ENCODE peak calls at places on chromosomes 7 and 10, in seven cellular contexts. One of them, this sample, is unnamed.
A peak's percentile ranks its signal among the peaks of the same experiment; 100 is the strongest.

GRCh38 chr7:133391220-133391619 is 138.3 kb downstream of the EXOC4 start:
- DNase-seq in heart right ventricle: no peak
- DNase-seq in right atrium auricular region: no peak
- DNase-seq in DND-41: no peak
- DNase-seq in GM23248: no peak
- DNase-seq in lower lobe of right lung: no peak
- DNase-seq in AG04449: no peak
- DNase-seq in this sample: no peak

GRCh38 chr10:59907918-59908807 is 1.8 kb upstream of the CCDC6 start:
- DNase-seq in heart right ventricle: peak; percentile 59
- DNase-seq in right atrium auricular region: peak; percentile 84
- DNase-seq in DND-41: peak; percentile 82
- DNase-seq in GM23248: peak; percentile 80
- DNase-seq in lower lobe of right lung: peak; percentile 60
- DNase-seq in AG04449: peak; percentile 73
- DNase-seq in this sample: peak; percentile 48

GRCh38 chr10:59361659-59362183 is 628 bp downstream of the FAM13C start:
- DNase-seq in heart right ventricle: no peak
- DNase-seq in right atrium auricular region: no peak
- DNase-seq in DND-41: no peak
- DNase-seq in GM23248: peak; percentile 34
- DNase-seq in lower lobe of right lung: no peak
- DNase-seq in AG04449: no peak
- DNase-seq in this sample: no peak

GRCh38 chr7:2926898-2927405 is 82.8 kb upstream of the GNA12 start:
- DNase-seq in heart right ventricle: no peak
- DNase-seq in right atrium auricular region: no peak
- DNase-seq in DND-41: peak; percentile 20
- DNase-seq in GM23248: no peak
- DNase-seq in lower lobe of right lung: peak; percentile 35
- DNase-seq in AG04449: no peak
- DNase-seq in this sample: no peak

GRCh38 chr7:137818036-137818435 is 28.7 kb downstream of the DGKI start:
- DNase-seq in heart right ventricle: no peak
- DNase-seq in right atrium auricular region: no peak
- DNase-seq in DND-41: no peak
- DNase-seq in GM23248: peak; percentile 42
- DNase-seq in lower lobe of right lung: no peak
- DNase-seq in AG04449: no peak
- DNase-seq in this sample: no peak

GRCh38 chr7:63925262-63925625 is 73.4 kb upstream of the ZNF722 start:
- DNase-seq in heart right ventricle: peak; percentile 6
- DNase-seq in right atrium auricular region: no peak
- DNase-seq in DND-41: no peak
- DNase-seq in GM23248: peak; percentile 1
- DNase-seq in lower lobe of right lung: no peak
- DNase-seq in AG04449: no peak
- DNase-seq in this sample: no peak

GRCh38 chr7:129494041-129494440 is 8.3 kb upstream of the SMKR1 start:
- DNase-seq in heart right ventricle: no peak
- DNase-seq in right atrium auricular region: no peak
- DNase-seq in DND-41: no peak
- DNase-seq in GM23248: peak; percentile 93
- DNase-seq in lower lobe of right lung: no peak
- DNase-seq in AG04449: peak; percentile 71
- DNase-seq in this sample: no peak

GRCh38 chr10:52082307-52082706 is 231.8 kb upstream of the DKK1 start:
- DNase-seq in heart right ventricle: no peak
- DNase-seq in right atrium auricular region: no peak
- DNase-seq in DND-41: no peak
- DNase-seq in GM23248: no peak
- DNase-seq in lower lobe of right lung: no peak
- DNase-seq in AG04449: no peak
- DNase-seq in this sample: no peak

GRCh38 chr10:404341-404740 is 269.1 kb downstream of the ZMYND11 start:
- DNase-seq in heart right ventricle: no peak
- DNase-seq in right atrium auricular region: no peak
- DNase-seq in DND-41: no peak
- DNase-seq in GM23248: peak; percentile 70
- DNase-seq in lower lobe of right lung: no peak
- DNase-seq in AG04449: peak; percentile 59
- DNase-seq in this sample: no peak

GRCh38 chr7:80548790-80549530 is 37.1 kb upstream of the GNAT3 start:
- DNase-seq in heart right ventricle: no peak
- DNase-seq in right atrium auricular region: no peak
- DNase-seq in DND-41: no peak
- DNase-seq in GM23248: peak; percentile 36
- DNase-seq in lower lobe of right lung: no peak
- DNase-seq in AG04449: no peak
- DNase-seq in this sample: no peak

GRCh38 chr7:100890640-100891521 is 1.4 kb upstream of the UFSP1 start:
- DNase-seq in heart right ventricle: no peak
- DNase-seq in right atrium auricular region: no peak
- DNase-seq in DND-41: no peak
- DNase-seq in GM23248: no peak
- DNase-seq in lower lobe of right lung: no peak
- DNase-seq in AG04449: no peak
- DNase-seq in this sample: no peak

GRCh38 chr10:22988581-22989360 is 60.9 kb downstream of the ARMC3 start:
- DNase-seq in heart right ventricle: peak; percentile 71
- DNase-seq in right atrium auricular region: peak; percentile 69
- DNase-seq in DND-41: peak; percentile 61
- DNase-seq in GM23248: peak; percentile 78
- DNase-seq in lower lobe of right lung: no peak
- DNase-seq in AG04449: no peak
- DNase-seq in this sample: peak; percentile 64

GRCh38 chr7:130998993-130999602 is 265.1 kb upstream of the KLF14 start:
- DNase-seq in heart right ventricle: no peak
- DNase-seq in right atrium auricular region: no peak
- DNase-seq in DND-41: no peak
- DNase-seq in GM23248: no peak
- DNase-seq in lower lobe of right lung: no peak
- DNase-seq in AG04449: no peak
- DNase-seq in this sample: no peak

GRCh38 chr10:121087688-121088087 is 236.5 kb downstream of the WDR11 start:
- DNase-seq in heart right ventricle: no peak
- DNase-seq in right atrium auricular region: no peak
- DNase-seq in DND-41: no peak
- DNase-seq in GM23248: no peak
- DNase-seq in lower lobe of right lung: no peak
- DNase-seq in AG04449: no peak
- DNase-seq in this sample: no peak

GRCh38 chr7:149680316-149681025 is 92.9 kb downstream of the ZNF467 start:
- DNase-seq in heart right ventricle: no peak
- DNase-seq in right atrium auricular region: no peak
- DNase-seq in DND-41: no peak
- DNase-seq in GM23248: peak; percentile 81
- DNase-seq in lower lobe of right lung: no peak
- DNase-seq in AG04449: peak; percentile 31
- DNase-seq in this sample: no peak

GRCh38 chr10:11225935-11226334 is 208.3 kb downstream of the CELF2 start:
- DNase-seq in heart right ventricle: peak; percentile 23
- DNase-seq in right atrium auricular region: no peak
- DNase-seq in DND-41: peak; percentile 71
- DNase-seq in GM23248: no peak
- DNase-seq in lower lobe of right lung: peak; percentile 73
- DNase-seq in AG04449: no peak
- DNase-seq in this sample: no peak

GRCh38 chr7:127214956-127215355 is 37.8 kb downstream of the GRM8 start:
- DNase-seq in heart right ventricle: no peak
- DNase-seq in right atrium auricular region: no peak
- DNase-seq in DND-41: no peak
- DNase-seq in GM23248: no peak
- DNase-seq in lower lobe of right lung: no peak
- DNase-seq in AG04449: no peak
- DNase-seq in this sample: no peak

GRCh38 chr10:47121336-47121735 is 178.7 kb upstream of the GDF10 start:
- DNase-seq in heart right ventricle: no peak
- DNase-seq in right atrium auricular region: peak; percentile 38
- DNase-seq in DND-41: no peak
- DNase-seq in GM23248: no peak
- DNase-seq in lower lobe of right lung: no peak
- DNase-seq in AG04449: peak; percentile 12
- DNase-seq in this sample: no peak

GRCh38 chr10:27659786-27660185 is 85.8 kb downstream of the MKX start:
- DNase-seq in heart right ventricle: no peak
- DNase-seq in right atrium auricular region: no peak
- DNase-seq in DND-41: no peak
- DNase-seq in GM23248: no peak
- DNase-seq in lower lobe of right lung: no peak
- DNase-seq in AG04449: no peak
- DNase-seq in this sample: no peak

GRCh38 chr10:103367379-103367781 is 396 bp upstream of the TAF5 start:
- DNase-seq in heart right ventricle: no peak
- DNase-seq in right atrium auricular region: no peak
- DNase-seq in DND-41: peak; percentile 29
- DNase-seq in GM23248: peak; percentile 9
- DNase-seq in lower lobe of right lung: no peak
- DNase-seq in AG04449: no peak
- DNase-seq in this sample: no peak
- H3K4me3 ChIP-seq in heart right ventricle: peak overlapping the region; percentile 88
- H3K4me3 ChIP-seq in right atrium auricular region: peak overlapping the region; percentile 100
- H3K4me3 ChIP-seq in DND-41: peak overlapping the region; percentile 9
- H3K4me3 ChIP-seq in GM23248: peak overlapping the region; percentile 91
- H3K4me3 ChIP-seq in lower lobe of right lung: peak overlapping the region; percentile 100
- H3K4me3 ChIP-seq in AG04449: peak overlapping the region; percentile 86
- H3K4me3 ChIP-seq in this sample: peak overlapping the region; percentile 75

GRCh38 chr10:25017247-25017590 is 807 bp downstream of the THNSL1 start:
- DNase-seq in heart right ventricle: peak; percentile 14
- DNase-seq in right atrium auricular region: no peak
- DNase-seq in DND-41: no peak
- DNase-seq in GM23248: peak; percentile 40
- DNase-seq in lower lobe of right lung: no peak
- DNase-seq in AG04449: no peak
- DNase-seq in this sample: no peak

GRCh38 chr10:25016349-25017246 is at the start of gene THNSL1:
- DNase-seq in heart right ventricle: peak; percentile 99
- DNase-seq in right atrium auricular region: peak; percentile 98
- DNase-seq in DND-41: peak; percentile 98
- DNase-seq in GM23248: peak; percentile 100
- DNase-seq in lower lobe of right lung: peak; percentile 99
- DNase-seq in AG04449: peak; percentile 86
- DNase-seq in this sample: peak; percentile 98

GRCh38 chr10:25018703-25019102 is 2.3 kb downstream of the THNSL1 start:
- DNase-seq in heart right ventricle: no peak
- DNase-seq in right atrium auricular region: no peak
- DNase-seq in DND-41: no peak
- DNase-seq in GM23248: no peak
- DNase-seq in lower lobe of right lung: no peak
- DNase-seq in AG04449: no peak
- DNase-seq in this sample: no peak

GRCh38 chr10:25015927-25016348 is at the start of gene ENKUR:
- DNase-seq in heart right ventricle: peak; percentile 91
- DNase-seq in right atrium auricular region: peak; percentile 93
- DNase-seq in DND-41: peak; percentile 90
- DNase-seq in GM23248: peak; percentile 92
- DNase-seq in lower lobe of right lung: peak; percentile 94
- DNase-seq in AG04449: peak; percentile 33
- DNase-seq in this sample: peak; percentile 88

DNA sequence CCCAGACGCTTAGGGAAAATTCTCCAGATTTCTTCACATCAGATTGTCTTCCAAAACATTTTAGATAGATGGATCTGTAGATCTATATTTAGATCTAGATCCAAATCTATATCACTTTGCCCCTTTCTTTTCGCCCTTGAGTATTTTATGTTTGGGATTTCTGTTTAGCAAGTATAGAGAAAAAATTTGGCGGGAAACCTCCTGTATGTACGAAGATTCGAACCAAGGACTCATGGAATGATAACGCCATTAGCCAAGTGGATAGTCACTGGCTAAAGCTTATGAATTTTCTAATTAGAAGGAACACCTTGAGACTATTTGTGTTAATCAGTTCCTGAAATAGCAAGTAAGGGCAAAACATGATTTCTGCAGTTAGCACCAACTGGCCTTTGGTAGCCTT is 1.2 kb downstream of the THNSL1 start:
- DNase-seq in heart right ventricle: no peak
- DNase-seq in right atrium auricular region: no peak
- DNase-seq in DND-41: no peak
- DNase-seq in GM23248: no peak
- DNase-seq in lower lobe of right lung: no peak
- DNase-seq in AG04449: no peak
- DNase-seq in this sample: no peak
- H3K4me3 ChIP-seq in heart right ventricle: no peak overlapping the region
- H3K4me3 ChIP-seq in right atrium auricular region: no peak overlapping the region
- H3K4me3 ChIP-seq in DND-41: peak overlapping the region; percentile 75
- H3K4me3 ChIP-seq in GM23248: peak overlapping the region; percentile 81
- H3K4me3 ChIP-seq in lower lobe of right lung: peak overlapping the region; percentile 75
- H3K4me3 ChIP-seq in AG04449: no peak overlapping the region
- H3K4me3 ChIP-seq in this sample: peak overlapping the region; percentile 65

GRCh38 chr10:31421322-31421721 is 102.3 kb downstream of the ZEB1 start:
- DNase-seq in heart right ventricle: no peak
- DNase-seq in right atrium auricular region: no peak
- DNase-seq in DND-41: no peak
- DNase-seq in GM23248: no peak
- DNase-seq in lower lobe of right lung: no peak
- DNase-seq in AG04449: no peak
- DNase-seq in this sample: no peak

GRCh38 chr10:31431021-31431420 is 112.0 kb downstream of the ZEB1 start:
- DNase-seq in heart right ventricle: no peak
- DNase-seq in right atrium auricular region: no peak
- DNase-seq in DND-41: no peak
- DNase-seq in GM23248: no peak
- DNase-seq in lower lobe of right lung: no peak
- DNase-seq in AG04449: no peak
- DNase-seq in this sample: no peak

GRCh38 chr10:31424473-31424872 is 105.5 kb downstream of the ZEB1 start:
- DNase-seq in heart right ventricle: no peak
- DNase-seq in right atrium auricular region: no peak
- DNase-seq in DND-41: no peak
- DNase-seq in GM23248: no peak
- DNase-seq in lower lobe of right lung: no peak
- DNase-seq in AG04449: no peak
- DNase-seq in this sample: no peak

GRCh38 chr10:31422634-31423033 is 103.6 kb downstream of the ZEB1 start:
- DNase-seq in heart right ventricle: no peak
- DNase-seq in right atrium auricular region: no peak
- DNase-seq in DND-41: no peak
- DNase-seq in GM23248: no peak
- DNase-seq in lower lobe of right lung: no peak
- DNase-seq in AG04449: no peak
- DNase-seq in this sample: no peak

GRCh38 chr10:31426425-31426824 is 107.4 kb downstream of the ZEB1 start:
- DNase-seq in heart right ventricle: peak; percentile 62
- DNase-seq in right atrium auricular region: no peak
- DNase-seq in DND-41: no peak
- DNase-seq in GM23248: peak; percentile 79
- DNase-seq in lower lobe of right lung: no peak
- DNase-seq in AG04449: peak; percentile 26
- DNase-seq in this sample: peak; percentile 22
- H3K4me3 ChIP-seq in heart right ventricle: no peak overlapping the region
- H3K4me3 ChIP-seq in right atrium auricular region: no peak overlapping the region
- H3K4me3 ChIP-seq in DND-41: no peak overlapping the region
- H3K4me3 ChIP-seq in GM23248: peak overlapping the region; percentile 18
- H3K4me3 ChIP-seq in lower lobe of right lung: no peak overlapping the region
- H3K4me3 ChIP-seq in AG04449: no peak overlapping the region
- H3K4me3 ChIP-seq in this sample: no peak overlapping the region

DNA sequence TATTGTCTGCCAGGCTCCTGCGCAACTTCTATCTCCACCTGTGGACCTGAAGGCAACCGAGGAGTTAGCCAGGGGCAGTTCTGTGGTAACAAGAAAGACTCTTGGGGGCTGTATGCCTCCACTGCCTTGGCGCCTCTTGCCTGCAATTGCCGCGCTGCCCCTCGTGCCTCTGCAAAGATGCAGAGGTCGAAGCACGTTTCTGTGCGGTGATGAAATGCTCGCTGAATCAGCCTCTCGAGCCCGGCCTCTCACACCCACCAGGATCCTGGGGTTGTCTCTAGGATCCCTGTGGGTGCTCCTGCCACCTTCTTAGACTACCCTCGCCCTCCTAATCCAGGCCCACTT is 468 bp upstream of the LHFPL3 start:
- DNase-seq in heart right ventricle: no peak
- DNase-seq in right atrium auricular region: no peak
- DNase-seq in DND-41: no peak
- DNase-seq in GM23248: peak; percentile 16
- DNase-seq in lower lobe of right lung: no peak
- DNase-seq in AG04449: no peak
- DNase-seq in this sample: no peak
- H3K4me3 ChIP-seq in heart right ventricle: no peak overlapping the region
- H3K4me3 ChIP-seq in right atrium auricular region: no peak overlapping the region
- H3K4me3 ChIP-seq in DND-41: no peak overlapping the region
- H3K4me3 ChIP-seq in GM23248: peak overlapping the region; percentile 42
- H3K4me3 ChIP-seq in lower lobe of right lung: no peak overlapping the region
- H3K4me3 ChIP-seq in AG04449: no peak overlapping the region
- H3K4me3 ChIP-seq in this sample: no peak overlapping the region